ENCODE peak calls at places on chromosome 12, in seven cellular contexts. D is left lung, Z is foreskin fibroblast, N is HCT116, V is GM12865, A is choroid plexus epithelial cell, H is dorsolateral prefrontal cortex. K is an unnamed sample.

GRCh38 chr12:132413931-132414588 is 75.9 kb upstream of the FBRSL1 start:
- DNase-seq in D (no peak), V (no peak), A (no peak), N (no peak), H (no peak), Z (no peak), K (no peak)

GRCh38 chr12:118098456-118098855 is 5.4 kb downstream of the VSIG10 start:
- DNase-seq in A (no peak), N (no peak), V (no peak), Z (no peak), D (no peak), H (no peak), K (no peak)

GRCh38 chr12:40015360-40015759 is 90.5 kb downstream of the SLC2A13 start:
- DNase-seq in N (no peak), A (no peak), H (no peak), D (no peak), Z (peak; percentile 21), V (no peak), K (no peak)

GRCh38 chr12:32671930-32672785 is 6.9 kb upstream of the DNM1L start:
- DNase-seq in N (peak; percentile 46), A (peak; percentile 90), V (peak; percentile 65), H (peak; percentile 18), Z (peak; percentile 92), D (no peak), K (peak; percentile 56)

GRCh38 chr12:80045594-80045993 is 53.7 kb upstream of the OTOGL start:
- DNase-seq in D (no peak), H (no peak), N (no peak), A (peak; percentile 57), Z (peak; percentile 86), V (no peak), K (no peak)

GRCh38 chr12:3218150-3218845 is 141.1 kb downstream of the TSPAN9 start:
- DNase-seq in N (no peak), H (peak; percentile 30), A (peak; percentile 70), Z (peak; percentile 95), V (no peak), D (peak; percentile 54), K (peak; percentile 80)

GRCh38 chr12:19220205-19220604 is 90.7 kb downstream of the PLEKHA5 start:
- DNase-seq in D (no peak), H (no peak), V (no peak), Z (peak; percentile 61), N (no peak), A (peak; percentile 74), K (peak; percentile 75)

GRCh38 chr12:62714409-62715075 is 220.4 kb downstream of the PPM1H start:
- DNase-seq in H (no peak), N (no peak), A (no peak), D (no peak), V (no peak), Z (peak; percentile 62), K (no peak)

GRCh38 chr12:12228402-12228801 is 38.4 kb downstream of the LRP6 start:
- DNase-seq in A (no peak), Z (no peak), D (no peak), V (no peak), H (no peak), N (no peak), K (no peak)

GRCh38 chr12:109443794-109444193 is 33.3 kb downstream of the KCTD10 start:
- DNase-seq in N (no peak), H (no peak), Z (no peak), V (no peak), A (no peak), D (peak; percentile 43), K (no peak)

DNA sequence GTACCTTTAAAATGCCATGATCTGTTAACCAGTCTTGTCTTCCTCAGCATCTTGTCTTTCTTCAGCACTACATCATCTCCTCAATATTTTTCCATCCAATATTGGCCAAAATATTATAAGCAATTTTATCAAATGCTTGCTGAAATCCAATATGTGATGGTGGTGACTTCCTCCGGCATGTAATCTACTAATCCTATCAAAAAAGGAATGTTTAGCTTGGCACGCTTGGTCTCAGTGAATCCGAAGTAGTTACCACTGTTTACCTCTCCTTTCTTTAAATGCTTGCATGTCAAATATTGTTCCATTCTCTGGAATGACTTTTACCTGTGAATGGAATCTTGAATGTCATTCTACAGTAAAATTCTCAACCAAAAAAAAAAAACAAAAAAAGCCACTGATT is 72.3 kb upstream of the EEA1 start:
- DNase-seq in Z (no peak), A (no peak), H (no peak), D (no peak), V (no peak), N (no peak), K (no peak)
- H3K4me3 ChIP-seq in Z (no peak overlapping the region), A (no peak overlapping the region), H (no peak overlapping the region), D (no peak overlapping the region), V (no peak overlapping the region), N (no peak overlapping the region), K (no peak overlapping the region)

DNA sequence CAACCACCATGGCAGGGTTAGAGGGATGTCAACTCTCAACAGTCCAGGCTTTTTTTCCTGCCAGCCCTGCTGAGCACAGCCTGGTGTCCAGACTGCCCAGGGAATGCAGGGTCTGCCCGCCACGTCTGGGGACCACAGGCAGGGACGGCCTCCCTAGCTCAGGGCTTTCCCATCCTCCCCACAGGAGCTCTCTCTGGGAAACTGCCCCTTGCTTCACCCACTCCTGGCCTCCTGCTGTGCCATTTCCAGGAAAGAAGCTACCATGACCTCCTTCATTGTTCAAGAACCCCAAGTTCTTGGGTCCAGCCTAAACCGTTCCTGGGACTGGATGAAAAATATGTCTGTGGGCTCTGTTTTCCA is 4.8 kb downstream of the SCNN1A start:
- DNase-seq in N (no peak), H (no peak), Z (no peak), A (peak; percentile 27), D (no peak), V (no peak), K (no peak)
- H3K4me3 ChIP-seq in N (peak overlapping the region; percentile 49), H (no peak overlapping the region), Z (no peak overlapping the region), A (no peak overlapping the region), D (no peak overlapping the region), V (no peak overlapping the region), K (no peak overlapping the region)

GRCh38 chr12:46523863-46524770 is 151.5 kb upstream of the SLC38A2 start:
- DNase-seq in V (no peak), H (no peak), Z (peak; percentile 95), A (peak; percentile 84), D (no peak), N (peak; percentile 91), K (peak; percentile 99)
- H3K4me3 ChIP-seq in V (no peak overlapping the region), H (no peak overlapping the region), Z (peak overlapping the region; percentile 36), A (peak overlapping the region; percentile 23), D (no peak overlapping the region), N (peak overlapping the region; percentile 46), K (peak overlapping the region; percentile 35)

GRCh38 chr12:104470521-104470920 is 13.8 kb downstream of the CHST11 start:
- DNase-seq in A (no peak), D (no peak), V (no peak), H (no peak), Z (no peak), N (no peak), K (no peak)

GRCh38 chr12:104471336-104471735 is 14.6 kb downstream of the CHST11 start:
- DNase-seq in N (no peak), H (no peak), V (no peak), Z (no peak), D (no peak), A (no peak), K (no peak)

GRCh38 chr12:104472748-104473147 is 16.0 kb downstream of the CHST11 start:
- DNase-seq in V (no peak), H (no peak), D (no peak), A (no peak), N (no peak), Z (no peak), K (no peak)

GRCh38 chr12:104475269-104475668 is 18.5 kb downstream of the CHST11 start:
- DNase-seq in D (no peak), N (no peak), Z (no peak), V (no peak), H (no peak), A (no peak), K (no peak)

DNA sequence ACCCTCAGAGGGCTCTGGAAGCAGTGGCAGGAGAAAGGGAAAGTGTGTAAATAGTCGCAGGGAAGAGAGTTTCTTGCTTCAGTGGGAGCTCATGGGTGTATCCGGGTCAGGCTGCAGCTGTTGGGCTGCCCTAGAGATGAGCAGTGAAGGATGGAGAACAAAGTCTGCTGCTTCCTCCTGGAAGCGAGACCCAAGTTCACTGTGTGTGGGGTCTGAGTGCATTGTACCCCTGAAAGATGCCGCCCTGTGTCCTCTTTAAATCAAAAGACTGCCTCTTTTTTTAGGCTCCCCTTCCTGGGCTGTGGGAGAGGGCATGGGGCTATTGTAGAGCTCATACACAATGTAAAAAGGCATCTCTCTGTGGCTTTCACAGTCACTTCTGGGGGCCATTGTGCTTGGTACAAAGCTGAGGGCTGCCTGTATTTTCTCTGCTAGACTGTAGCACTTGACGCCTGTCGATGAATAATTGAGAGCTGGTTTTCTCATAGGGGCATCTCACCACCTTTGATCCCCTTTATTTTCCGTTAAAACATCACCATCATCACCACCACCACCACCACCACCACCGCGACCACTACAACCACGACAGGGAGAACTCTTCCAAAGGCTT is 16.7 kb downstream of the CHST11 start:
- DNase-seq in A (no peak), Z (peak; percentile 21), V (peak; percentile 58), N (no peak), D (no peak), H (no peak), K (no peak)
- H3K4me3 ChIP-seq in A (no peak overlapping the region), Z (no peak overlapping the region), V (peak overlapping the region; percentile 37), N (no peak overlapping the region), D (no peak overlapping the region), H (no peak overlapping the region), K (no peak overlapping the region)

DNA sequence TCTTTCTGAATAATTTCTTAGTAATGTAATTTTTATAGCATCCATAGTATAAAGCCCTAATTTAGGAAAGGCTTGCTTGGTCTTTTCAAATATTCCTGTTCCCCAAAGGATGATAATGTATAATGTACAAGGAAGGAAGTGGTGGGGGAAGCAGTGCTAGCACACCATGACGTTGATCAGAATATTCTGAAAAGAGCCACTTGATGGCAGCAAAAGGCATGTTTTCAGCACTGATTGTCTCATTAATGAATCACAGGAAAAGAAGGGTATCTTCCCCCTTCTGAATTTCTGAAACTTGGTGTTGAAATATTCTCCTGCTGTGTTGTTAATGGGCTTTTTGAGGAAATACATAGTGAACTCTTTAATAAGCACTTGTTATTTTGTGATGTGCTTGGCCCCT is 121.9 kb downstream of the TMEM117 start:
- DNase-seq in N (peak; percentile 37), V (peak; percentile 52), Z (peak; percentile 79), H (no peak), D (no peak), A (peak; percentile 72), K (peak; percentile 60)
- H3K4me3 ChIP-seq in N (no peak overlapping the region), V (no peak overlapping the region), Z (no peak overlapping the region), H (no peak overlapping the region), D (no peak overlapping the region), A (no peak overlapping the region), K (no peak overlapping the region)

DNA sequence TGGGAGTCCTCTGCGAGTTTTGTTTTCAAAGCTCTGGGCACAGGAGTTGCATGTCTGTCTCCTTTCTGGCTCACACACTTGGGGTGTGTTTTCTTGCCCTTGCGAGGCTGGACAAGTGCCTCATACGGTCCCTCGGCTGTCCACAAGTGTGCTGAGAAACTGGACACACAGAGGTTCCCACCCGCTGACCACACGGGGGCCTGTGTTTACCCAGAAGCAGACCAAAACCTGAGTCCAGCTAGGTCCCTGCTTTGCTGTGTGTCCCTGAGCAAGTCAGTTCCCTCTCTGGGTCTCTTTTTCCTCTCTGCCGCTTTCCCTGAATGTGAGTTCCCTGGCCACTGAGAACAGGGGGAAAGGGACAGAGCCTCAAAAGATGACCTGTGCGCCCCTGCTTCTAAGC is 678 bp upstream of the OAS2 start:
- DNase-seq in A (no peak), H (no peak), V (peak; percentile 44), Z (no peak), D (no peak), N (no peak), K (no peak)
- H3K4me3 ChIP-seq in A (no peak overlapping the region), H (peak overlapping the region; percentile 44), V (peak overlapping the region; percentile 85), Z (no peak overlapping the region), D (peak overlapping the region; percentile 45), N (no peak overlapping the region), K (no peak overlapping the region)

GRCh38 chr12:102478416-102479098 is 1.8 kb downstream of the IGF1 start:
- DNase-seq in D (no peak), H (no peak), N (no peak), Z (no peak), V (peak; percentile 84), A (no peak), K (no peak)
- H3K4me3 ChIP-seq in D (peak overlapping the region; percentile 21), H (peak overlapping the region; percentile 26), N (no peak overlapping the region), Z (peak overlapping the region; percentile 5), V (peak overlapping the region; percentile 4), A (no peak overlapping the region), K (no peak overlapping the region)

K was measured in brain microvascular endothelial cell.